ENCODE peak calls at places on chromosomes 11 and 22, in five cellular contexts. G is body of pancreas, P is ovary, K is neural progenitor cell, A is left ventricle myocardium inferior. J is an unnamed sample.

GRCh38 chr11:44833221-44833620 is 106.5 kb downstream of the TSPAN18 start:
- DNase-seq in G (no peak), P (no peak), A (no peak), K (no peak), J (no peak)

GRCh38 chr11:128553662-128554392 is 33.5 kb downstream of the ETS1 start:
- DNase-seq in K (peak), G (no peak), P (peak), A (no peak), J (no peak)

GRCh38 chr11:125358254-125358840 is 137.7 kb downstream of the FEZ1 start:
- DNase-seq in K (no peak), P (no peak), G (no peak), A (no peak), J (no peak)

GRCh38 chr11:34192481-34193401 is 87.3 kb downstream of the NAT10 start:
- DNase-seq in A (peak), G (no peak), P (peak), K (peak), J (no peak)

GRCh38 chr22:50209893-50210292 is 9.1 kb downstream of the SELENOO start:
- DNase-seq in G (peak), A (peak), P (peak), K (peak), J (no peak)

GRCh38 chr11:64742087-64742939 is 1.6 kb downstream of the RASGRP2 start:
- DNase-seq in K (peak), G (no peak), P (no peak), A (no peak), J (no peak)

GRCh38 chr11:68961245-68961644 is 19.5 kb downstream of the MRGPRD start:
- DNase-seq in P (no peak), A (no peak), K (no peak), G (no peak), J (no peak)

GRCh38 chr11:61290905-61291690 is 4.0 kb downstream of the VWCE start:
- DNase-seq in P (no peak), G (no peak), K (no peak), A (no peak), J (no peak)

GRCh38 chr22:42680648-42681047 is 31.5 kb upstream of the CYB5R3 start:
- DNase-seq in P (no peak), G (no peak), K (no peak), A (no peak), J (no peak)

GRCh38 chr11:62710001-62710345 is 2.5 kb downstream of the GNG3 start:
- DNase-seq in K (no peak), P (no peak), A (no peak), G (no peak), J (no peak)

GRCh38 chr22:33922268-33922667 is 2.0 kb upstream of the LARGE1 start:
- DNase-seq in A (peak), P (peak), K (peak), G (peak), J (no peak)

GRCh38 chr11:44578279-44578678 is 12.8 kb downstream of the CD82 start:
- DNase-seq in K (no peak), P (no peak), G (no peak), A (no peak), J (no peak)

GRCh38 chr11:12007769-12008737 is at the start of gene DKK3:
- DNase-seq in K (peak), P (no peak), A (no peak), G (no peak), J (no peak)

GRCh38 chr11:104573431-104573830 is 324.8 kb downstream of the CASP12 start:
- DNase-seq in A (no peak), K (no peak), G (no peak), P (no peak), J (no peak)

GRCh38 chr11:85961930-85962363 is 106.8 kb downstream of the CCDC83 start:
- DNase-seq in P (no peak), K (no peak), G (no peak), A (no peak), J (no peak)

GRCh38 chr22:35409783-35410662 is 10.1 kb downstream of the MCM5 start:
- DNase-seq in G (no peak), A (no peak), K (no peak), P (no peak), J (peak)

GRCh38 chr11:88206746-88207145 is 31.5 kb upstream of the RAB38 start:
- DNase-seq in K (no peak), G (no peak), A (no peak), P (no peak), J (no peak)

GRCh38 chr11:103542851-103543250 is 433.6 kb downstream of the DYNC2H1 start:
- DNase-seq in A (no peak), P (no peak), G (no peak), K (no peak), J (no peak)

GRCh38 chr11:13216019-13217006 is 61.3 kb upstream of the BMAL1 start:
- DNase-seq in K (peak), G (no peak), P (no peak), A (no peak), J (no peak)

GRCh38 chr11:126751242-126751641 is 249.3 kb downstream of the KIRREL3 start:
- DNase-seq in K (no peak), G (no peak), A (no peak), P (no peak), J (no peak)

GRCh38 chr11:11618973-11619435 is 2.8 kb downstream of the GALNT18 start:
- DNase-seq in A (no peak), K (peak), P (no peak), G (no peak), J (no peak)

GRCh38 chr11:133619973-133620372 is 87.7 kb upstream of the OPCML start:
- DNase-seq in K (peak), G (no peak), A (no peak), P (no peak), J (no peak)

GRCh38 chr11:3231550-3231850 is 717 bp downstream of the MRGPRE start:
- DNase-seq in K (no peak), A (no peak), G (no peak), P (no peak), J (no peak)

GRCh38 chr22:42743501-42743991 is 22.9 kb upstream of the A4GALT start:
- DNase-seq in K (peak), G (peak), A (peak), P (peak), J (no peak)

GRCh38 chr11:76085321-76085720 is 121.0 kb downstream of the WNT11 start:
- DNase-seq in K (no peak), P (no peak), G (no peak), A (no peak), J (no peak)

GRCh38 chr22:31680764-31681624 is 19.0 kb upstream of the PISD start:
- DNase-seq in A (peak), P (no peak), G (no peak), K (no peak), J (no peak)

GRCh38 chr11:61145228-61146005 is 15.8 kb downstream of the VPS37C start:
- DNase-seq in G (no peak), P (no peak), K (no peak), A (no peak), J (no peak)

GRCh38 chr11:77474509-77475070 is 696 bp upstream of the PAK1 start:
- DNase-seq in G (no peak), P (no peak), A (no peak), K (no peak), J (no peak)

GRCh38 chr22:37533995-37534394 is 14.8 kb upstream of the CARD10 start:
- DNase-seq in P (no peak), A (no peak), K (no peak), G (no peak), J (no peak)

GRCh38 chr22:42172385-42173172 is 42.0 kb upstream of the CYP2D6 start:
- DNase-seq in K (no peak), P (no peak), A (no peak), G (no peak), J (no peak)

GRCh38 chr11:44625759-44626523 is 60.5 kb downstream of the CD82 start:
- DNase-seq in G (peak), A (no peak), P (no peak), K (no peak), J (no peak)

GRCh38 chr22:20916916-20917810 is at the start of gene CRKL:
- DNase-seq in K (peak), A (peak), P (peak), G (peak), J (peak)

GRCh38 chr22:20918663-20919220 is 1.5 kb downstream of the CRKL start:
- DNase-seq in K (peak), A (no peak), P (no peak), G (no peak), J (no peak)

GRCh38 chr22:20920881-20921203 is 3.6 kb downstream of the CRKL start:
- DNase-seq in K (no peak), G (no peak), P (no peak), A (no peak), J (no peak)

GRCh38 chr22:20922141-20922751 is 5.0 kb downstream of the CRKL start:
- DNase-seq in G (no peak), P (no peak), K (no peak), A (no peak), J (no peak)

GRCh38 chr22:20919718-20920117 is 2.5 kb downstream of the CRKL start:
- DNase-seq in A (no peak), P (no peak), G (no peak), K (no peak), J (no peak)
- H3K4me3 ChIP-seq in A (peak), P (peak), G (no peak), K (peak), J (peak)

GRCh38 chr11:71562120-71562519 is 3.2 kb upstream of the KRTAP5-10 start:
- DNase-seq in K (no peak), A (no peak), P (no peak), G (no peak), J (no peak)

GRCh38 chr11:71565263-71565662 is at the start of gene KRTAP5-10:
- DNase-seq in K (no peak), G (no peak), A (no peak), P (no peak), J (no peak)

GRCh38 chr11:71566081-71566620 is 788 bp downstream of the KRTAP5-10 start:
- DNase-seq in G (no peak), K (no peak), P (no peak), A (no peak), J (no peak)

GRCh38 chr11:71564430-71564829 is 933 bp upstream of the KRTAP5-10 start:
- DNase-seq in P (no peak), G (no peak), K (no peak), A (no peak), J (no peak)

DNA sequence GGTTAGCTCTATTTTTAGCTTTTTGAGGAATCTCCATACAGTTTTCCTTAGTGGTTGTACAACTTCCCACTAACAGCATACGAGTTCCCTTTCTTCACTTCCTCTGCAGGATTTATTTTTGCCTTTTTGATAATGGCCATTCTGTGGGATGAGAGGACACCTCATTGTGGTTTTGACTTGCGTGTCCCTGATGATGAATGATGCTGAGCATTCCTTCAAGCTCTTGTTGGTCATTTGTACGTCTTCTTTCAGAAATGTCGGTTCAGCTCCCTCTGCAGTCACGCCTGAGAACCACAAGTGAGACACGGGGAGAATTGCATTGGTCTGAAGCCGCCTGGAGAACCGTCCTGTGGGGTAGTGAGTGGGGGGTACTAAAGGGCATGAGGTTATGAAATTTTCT is 2.0 kb upstream of the KRTAP5-10 start:
- DNase-seq in P (no peak), K (peak), G (no peak), A (no peak), J (no peak)
- TF ChIP-seq CTCF in P (no peak), K (peak), G (peak), A (peak), J (peak)

GRCh38 chr11:121389651-121390050 is 62.5 kb upstream of the SORL1 start:
- DNase-seq in K (peak), A (peak), P (no peak), G (no peak), J (no peak)

GRCh38 chr11:121383726-121384125 is 68.4 kb upstream of the SORL1 start:
- DNase-seq in P (no peak), K (no peak), A (no peak), G (no peak), J (no peak)

GRCh38 chr11:121385693-121386092 is 66.4 kb upstream of the SORL1 start:
- DNase-seq in K (no peak), G (no peak), A (no peak), P (no peak), J (no peak)
- H3K4me3 ChIP-seq in K (no peak), G (no peak), A (no peak), P (no peak), J (no peak)

GRCh38 chr22:46797355-46797754 is 34.9 kb downstream of the TBC1D22A start:
- DNase-seq in G (no peak), A (no peak), K (no peak), P (no peak), J (no peak)
- TF ChIP-seq CTCF in G (no peak), A (peak), K (no peak), P (no peak), J (peak)